ENCODE peak calls at places on chromosomes 3 and 15, in six cellular contexts. One of them, this sample, is unnamed. For H3K27me3 and H3K9me3, the result is how much of the 10 kb centered on the place peaks cover.

GRCh38 chr3:59737209-59737608 is 687.4 kb upstream of the CFAP20DC start:
- DNase-seq in aorta: no peak
- DNase-seq in adrenal gland: peak
- DNase-seq in thoracic aorta: no peak
- DNase-seq in mammary epithelial cell: no peak
- DNase-seq in NT2/D1: no peak
- DNase-seq in this sample: no peak

GRCh38 chr3:110521019-110521418 is 550.6 kb upstream of the NECTIN3 start:
- DNase-seq in aorta: no peak
- DNase-seq in adrenal gland: no peak
- DNase-seq in thoracic aorta: no peak
- DNase-seq in mammary epithelial cell: peak
- DNase-seq in NT2/D1: no peak
- DNase-seq in this sample: peak

GRCh38 chr15:82159922-82160321 is 102.6 kb downstream of the EFL1 start:
- DNase-seq in aorta: no peak
- DNase-seq in adrenal gland: peak
- DNase-seq in thoracic aorta: no peak
- DNase-seq in mammary epithelial cell: peak
- DNase-seq in NT2/D1: peak
- DNase-seq in this sample: peak

GRCh38 chr3:9397911-9398714 is 698 bp downstream of the SETD5 start:
- DNase-seq in aorta: peak
- DNase-seq in adrenal gland: peak
- DNase-seq in thoracic aorta: peak
- DNase-seq in mammary epithelial cell: peak
- DNase-seq in NT2/D1: no peak
- DNase-seq in this sample: peak

GRCh38 chr3:45035441-45036301 is 9.6 kb downstream of the CLEC3B start:
- DNase-seq in aorta: peak
- DNase-seq in adrenal gland: peak
- DNase-seq in thoracic aorta: no peak
- DNase-seq in mammary epithelial cell: no peak
- DNase-seq in NT2/D1: no peak
- DNase-seq in this sample: no peak

GRCh38 chr3:78880588-78881461 is 887.0 kb downstream of the ROBO1 start:
- DNase-seq in aorta: no peak
- DNase-seq in adrenal gland: no peak
- DNase-seq in thoracic aorta: no peak
- DNase-seq in mammary epithelial cell: no peak
- DNase-seq in NT2/D1: no peak
- DNase-seq in this sample: no peak

GRCh38 chr3:46893763-46894162 is 16.2 kb downstream of the PTH1R start:
- DNase-seq in aorta: peak
- DNase-seq in adrenal gland: no peak
- DNase-seq in thoracic aorta: no peak
- DNase-seq in mammary epithelial cell: no peak
- DNase-seq in NT2/D1: no peak
- DNase-seq in this sample: no peak

GRCh38 chr15:69954726-69955125 is 143.0 kb downstream of the TLE3 start:
- DNase-seq in aorta: no peak
- DNase-seq in adrenal gland: no peak
- DNase-seq in thoracic aorta: no peak
- DNase-seq in mammary epithelial cell: no peak
- DNase-seq in NT2/D1: no peak
- DNase-seq in this sample: no peak

GRCh38 chr15:39246523-39246922 is 334.4 kb upstream of the THBS1 start:
- DNase-seq in aorta: no peak
- DNase-seq in adrenal gland: no peak
- DNase-seq in thoracic aorta: no peak
- DNase-seq in mammary epithelial cell: no peak
- DNase-seq in NT2/D1: no peak
- DNase-seq in this sample: no peak

GRCh38 chr3:10192953-10193691 is 28.4 kb downstream of the IRAK2 start:
- DNase-seq in aorta: peak
- DNase-seq in adrenal gland: peak
- DNase-seq in thoracic aorta: no peak
- DNase-seq in mammary epithelial cell: peak
- DNase-seq in NT2/D1: peak
- DNase-seq in this sample: peak

GRCh38 chr15:39058371-39059131 is 493.9 kb upstream of the RASGRP1 start:
- DNase-seq in aorta: no peak
- DNase-seq in adrenal gland: no peak
- DNase-seq in thoracic aorta: no peak
- DNase-seq in mammary epithelial cell: no peak
- DNase-seq in NT2/D1: no peak
- DNase-seq in this sample: no peak

GRCh38 chr3:193870376-193871092 is 265.4 kb upstream of the HES1 start:
- DNase-seq in aorta: no peak
- DNase-seq in adrenal gland: no peak
- DNase-seq in thoracic aorta: no peak
- DNase-seq in mammary epithelial cell: peak
- DNase-seq in NT2/D1: no peak
- DNase-seq in this sample: no peak

GRCh38 chr3:167406876-167407492 is 26.9 kb upstream of the ZBBX start:
- DNase-seq in aorta: peak
- DNase-seq in adrenal gland: peak
- DNase-seq in thoracic aorta: no peak
- DNase-seq in mammary epithelial cell: peak
- DNase-seq in NT2/D1: peak
- DNase-seq in this sample: peak

GRCh38 chr15:50275908-50276307 is 10.4 kb upstream of the HDC start:
- DNase-seq in aorta: no peak
- DNase-seq in adrenal gland: no peak
- DNase-seq in thoracic aorta: no peak
- DNase-seq in mammary epithelial cell: no peak
- DNase-seq in NT2/D1: no peak
- DNase-seq in this sample: no peak

GRCh38 chr15:56732135-56732880 is 1.0 kb downstream of the ZNF280D start:
- DNase-seq in aorta: no peak
- DNase-seq in adrenal gland: peak
- DNase-seq in thoracic aorta: no peak
- DNase-seq in mammary epithelial cell: peak
- DNase-seq in NT2/D1: no peak
- DNase-seq in this sample: peak

GRCh38 chr15:100308222-100309007 is 33.4 kb downstream of the ADAMTS17 start:
- DNase-seq in aorta: no peak
- DNase-seq in adrenal gland: no peak
- DNase-seq in thoracic aorta: no peak
- DNase-seq in mammary epithelial cell: peak
- DNase-seq in NT2/D1: no peak
- DNase-seq in this sample: no peak

GRCh38 chr15:72110355-72110754 is 7.6 kb downstream of the MYO9A start:
- DNase-seq in aorta: no peak
- DNase-seq in adrenal gland: no peak
- DNase-seq in thoracic aorta: no peak
- DNase-seq in mammary epithelial cell: no peak
- DNase-seq in NT2/D1: no peak
- DNase-seq in this sample: no peak

GRCh38 chr3:162602619-162603018 is 1106.0 kb downstream of the OTOL1 start:
- DNase-seq in aorta: no peak
- DNase-seq in adrenal gland: no peak
- DNase-seq in thoracic aorta: no peak
- DNase-seq in mammary epithelial cell: no peak
- DNase-seq in NT2/D1: no peak
- DNase-seq in this sample: no peak

GRCh38 chr15:63025460-63025859 is 17.1 kb upstream of the TPM1 start:
- DNase-seq in aorta: no peak
- DNase-seq in adrenal gland: no peak
- DNase-seq in thoracic aorta: no peak
- DNase-seq in mammary epithelial cell: no peak
- DNase-seq in NT2/D1: no peak
- DNase-seq in this sample: no peak

GRCh38 chr15:45326776-45327175 is 51.6 kb downstream of the GATM start:
- DNase-seq in aorta: no peak
- DNase-seq in adrenal gland: no peak
- DNase-seq in thoracic aorta: no peak
- DNase-seq in mammary epithelial cell: no peak
- DNase-seq in NT2/D1: no peak
- DNase-seq in this sample: no peak

GRCh38 chr15:85753261-85753660 is 41.5 kb downstream of the KLHL25 start:
- DNase-seq in aorta: no peak
- DNase-seq in adrenal gland: peak
- DNase-seq in thoracic aorta: no peak
- DNase-seq in mammary epithelial cell: no peak
- DNase-seq in NT2/D1: no peak
- DNase-seq in this sample: no peak

GRCh38 chr3:106573605-106574004 is 704.8 kb upstream of the CBLB start:
- DNase-seq in aorta: no peak
- DNase-seq in adrenal gland: no peak
- DNase-seq in thoracic aorta: no peak
- DNase-seq in mammary epithelial cell: no peak
- DNase-seq in NT2/D1: no peak
- DNase-seq in this sample: no peak

GRCh38 chr15:101322016-101322695 is 27.1 kb upstream of the SNRPA1 start:
- DNase-seq in aorta: no peak
- DNase-seq in adrenal gland: no peak
- DNase-seq in thoracic aorta: no peak
- DNase-seq in mammary epithelial cell: no peak
- DNase-seq in NT2/D1: no peak
- DNase-seq in this sample: no peak

GRCh38 chr3:45666729-45667440 is 22.3 kb upstream of the SACM1L start:
- DNase-seq in aorta: peak
- DNase-seq in adrenal gland: peak
- DNase-seq in thoracic aorta: no peak
- DNase-seq in mammary epithelial cell: peak
- DNase-seq in NT2/D1: no peak
- DNase-seq in this sample: peak

GRCh38 chr3:159988617-159989251 is at the start of gene IL12A:
- DNase-seq in aorta: peak
- DNase-seq in adrenal gland: peak
- DNase-seq in thoracic aorta: peak
- DNase-seq in mammary epithelial cell: peak
- DNase-seq in NT2/D1: peak
- DNase-seq in this sample: peak

GRCh38 chr15:70348581-70349344 is 251.0 kb upstream of the TLE3 start:
- DNase-seq in aorta: peak
- DNase-seq in adrenal gland: peak
- DNase-seq in thoracic aorta: no peak
- DNase-seq in mammary epithelial cell: peak
- DNase-seq in NT2/D1: no peak
- DNase-seq in this sample: no peak

DNA sequence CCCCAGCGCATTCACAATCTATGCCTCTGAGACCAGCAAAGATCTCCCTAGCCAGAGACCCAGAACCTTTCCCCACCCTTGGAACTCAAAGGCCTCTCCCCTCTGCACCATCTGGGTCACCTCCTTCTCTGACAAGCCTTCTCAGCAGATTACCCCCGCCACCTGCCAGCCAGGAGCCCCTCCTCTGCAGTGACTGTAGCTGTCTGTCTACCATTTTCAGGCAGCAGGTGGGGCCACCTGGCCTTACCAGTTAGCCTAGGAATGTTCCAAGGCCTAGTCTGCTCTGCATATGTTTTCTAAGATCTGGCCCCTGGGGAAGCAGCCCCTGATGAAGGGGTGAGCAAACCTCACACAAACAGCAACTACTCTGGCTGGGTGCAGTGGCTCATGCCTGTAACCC is 2.4 kb downstream of the MYLK start:
- DNase-seq in aorta: no peak
- DNase-seq in adrenal gland: no peak
- DNase-seq in thoracic aorta: no peak
- DNase-seq in mammary epithelial cell: no peak
- DNase-seq in NT2/D1: no peak
- DNase-seq in this sample: no peak
- H3K4me3 ChIP-seq in aorta: no peak
- H3K4me3 ChIP-seq in adrenal gland: no peak
- H3K4me3 ChIP-seq in thoracic aorta: peak
- H3K4me3 ChIP-seq in mammary epithelial cell: no peak
- H3K4me3 ChIP-seq in NT2/D1: no peak
- H3K4me3 ChIP-seq in this sample: no peak

GRCh38 chr15:52787123-52787503 is 3.0 kb downstream of the ONECUT1 start:
- DNase-seq in aorta: no peak
- DNase-seq in adrenal gland: no peak
- DNase-seq in thoracic aorta: no peak
- DNase-seq in mammary epithelial cell: no peak
- DNase-seq in NT2/D1: no peak
- DNase-seq in this sample: no peak
- H3K27me3 ChIP-seq in aorta: under half
- H3K27me3 ChIP-seq in adrenal gland: half or more
- H3K27me3 ChIP-seq in thoracic aorta: half or more
- H3K27me3 ChIP-seq in mammary epithelial cell: half or more
- H3K27me3 ChIP-seq in NT2/D1: under half
- H3K27me3 ChIP-seq in this sample: half or more

DNA sequence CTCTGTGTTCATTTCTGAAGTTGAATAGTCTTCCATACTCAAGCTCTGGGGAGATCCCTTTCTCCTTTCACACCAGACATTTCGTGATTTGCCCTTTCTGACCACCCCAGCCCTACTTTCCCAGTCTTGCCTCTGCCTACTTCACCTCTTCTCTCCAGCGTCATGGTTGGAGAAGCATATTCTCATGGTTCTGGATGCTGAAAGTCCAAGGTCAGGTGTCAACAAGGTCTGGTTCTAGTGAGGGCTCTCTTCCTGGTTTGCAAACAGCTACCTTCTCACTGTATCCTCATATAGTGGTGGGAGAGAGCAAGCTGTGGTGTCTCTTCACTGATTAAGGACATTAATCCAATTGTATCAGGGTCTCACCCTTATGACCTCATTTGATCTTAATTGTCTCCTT is 169.4 kb downstream of the IGF1R start:
- DNase-seq in aorta: no peak
- DNase-seq in adrenal gland: no peak
- DNase-seq in thoracic aorta: no peak
- DNase-seq in mammary epithelial cell: no peak
- DNase-seq in NT2/D1: no peak
- DNase-seq in this sample: no peak
- H3K9me3 ChIP-seq in aorta: under half
- H3K9me3 ChIP-seq in adrenal gland: under half
- H3K9me3 ChIP-seq in thoracic aorta: under half
- H3K9me3 ChIP-seq in mammary epithelial cell: under half
- H3K9me3 ChIP-seq in NT2/D1: under half
- H3K9me3 ChIP-seq in this sample: under half

GRCh38 chr3:122586098-122586497 is 8.6 kb downstream of the PARP15 start:
- DNase-seq in aorta: no peak
- DNase-seq in adrenal gland: no peak
- DNase-seq in thoracic aorta: no peak
- DNase-seq in mammary epithelial cell: peak
- DNase-seq in NT2/D1: no peak
- DNase-seq in this sample: no peak
- H3K4me3 ChIP-seq in aorta: no peak
- H3K4me3 ChIP-seq in adrenal gland: no peak
- H3K4me3 ChIP-seq in thoracic aorta: no peak
- H3K4me3 ChIP-seq in mammary epithelial cell: no peak
- H3K4me3 ChIP-seq in NT2/D1: no peak
- H3K4me3 ChIP-seq in this sample: no peak